ENCODE peak calls at places on chromosome 11, in four cellular contexts. One of them, this sample, is unnamed. For H3K4me1, the result is how much of the 10 kb centered on the place peaks cover.

GRCh38 chr11:86497310-86497709 is 122.6 kb downstream of the CCDC81 start:
- DNase-seq in right cardiac atrium: no peak
- DNase-seq in upper lobe of right lung: no peak
- DNase-seq in uterus: no peak
- DNase-seq in this sample: no peak

GRCh38 chr11:121265586-121265985 is 27.0 kb upstream of the SC5D start:
- DNase-seq in uterus: no peak
- DNase-seq in upper lobe of right lung: no peak
- DNase-seq in right cardiac atrium: no peak
- DNase-seq in this sample: no peak

GRCh38 chr11:42175203-42175602 is 715.8 kb upstream of the LRRC4C start:
- DNase-seq in uterus: no peak
- DNase-seq in right cardiac atrium: no peak
- DNase-seq in upper lobe of right lung: no peak
- DNase-seq in this sample: no peak

GRCh38 chr11:66727883-66728759 is 895 bp downstream of the SPTBN2 start:
- DNase-seq in uterus: no peak
- DNase-seq in upper lobe of right lung: no peak
- DNase-seq in right cardiac atrium: no peak
- DNase-seq in this sample: no peak

GRCh38 chr11:120063686-120064340 is 74.1 kb downstream of the TRIM29 start:
- DNase-seq in uterus: no peak
- DNase-seq in right cardiac atrium: no peak
- DNase-seq in upper lobe of right lung: no peak
- DNase-seq in this sample: no peak

GRCh38 chr11:134098566-134099184 is 29.8 kb downstream of the JAM3 start:
- DNase-seq in right cardiac atrium: no peak
- DNase-seq in upper lobe of right lung: no peak
- DNase-seq in uterus: no peak
- DNase-seq in this sample: no peak

GRCh38 chr11:19352736-19353110 is 112.0 kb upstream of the E2F8 start:
- DNase-seq in uterus: no peak
- DNase-seq in right cardiac atrium: no peak
- DNase-seq in upper lobe of right lung: no peak
- DNase-seq in this sample: no peak

GRCh38 chr11:44445500-44446340 is 119.7 kb upstream of the CD82 start:
- DNase-seq in right cardiac atrium: no peak
- DNase-seq in uterus: no peak
- DNase-seq in upper lobe of right lung: no peak
- DNase-seq in this sample: no peak

GRCh38 chr11:85772700-85773099 is 38.2 kb downstream of the SYTL2 start:
- DNase-seq in upper lobe of right lung: no peak
- DNase-seq in uterus: no peak
- DNase-seq in right cardiac atrium: no peak
- DNase-seq in this sample: no peak

GRCh38 chr11:133984828-133985227 is 28.1 kb upstream of the IGSF9B start:
- DNase-seq in uterus: no peak
- DNase-seq in upper lobe of right lung: no peak
- DNase-seq in right cardiac atrium: no peak
- DNase-seq in this sample: no peak

DNA sequence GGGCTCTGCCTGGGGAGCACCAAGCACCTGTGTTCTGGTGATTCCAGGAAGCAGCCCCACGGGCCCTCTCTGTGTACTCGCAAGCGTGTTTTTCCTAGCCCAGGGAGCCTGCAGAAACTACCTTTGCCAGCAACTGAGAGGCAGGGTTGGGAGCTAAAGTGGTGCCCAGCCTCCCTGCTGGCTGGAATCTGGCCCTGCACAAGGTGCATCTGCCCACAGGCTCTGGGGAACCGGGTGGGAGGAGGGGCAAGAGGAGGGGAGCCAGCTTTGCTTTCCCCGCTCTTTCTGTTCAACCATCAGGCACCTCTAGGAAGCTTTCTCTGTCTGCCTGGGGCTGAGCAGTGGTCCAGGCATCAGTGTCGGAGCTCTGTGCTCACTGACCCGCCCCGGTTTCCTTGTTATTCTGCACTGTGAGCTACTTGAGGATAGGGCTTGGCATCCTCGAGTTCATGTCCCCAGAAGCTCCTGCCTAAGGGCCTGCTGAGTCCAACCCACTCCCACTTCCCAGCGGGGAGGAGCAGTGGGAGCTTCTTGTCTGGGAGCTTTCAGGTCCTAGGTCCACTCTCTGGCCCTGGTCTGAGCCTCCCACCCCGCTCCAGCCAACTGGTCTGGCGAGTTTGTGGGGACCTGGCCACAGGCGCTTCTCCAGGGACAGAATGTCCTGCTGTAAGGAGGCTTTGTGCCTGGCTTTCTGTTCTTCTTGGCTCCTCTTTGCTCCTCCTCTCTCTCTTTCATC is 14.9 kb downstream of the DAGLA start:
- DNase-seq in right cardiac atrium: peak
- DNase-seq in uterus: peak
- DNase-seq in upper lobe of right lung: peak
- DNase-seq in this sample: peak
- H3K4me1 ChIP-seq in right cardiac atrium: under half
- H3K4me1 ChIP-seq in uterus: under half
- H3K4me1 ChIP-seq in upper lobe of right lung: under half
- H3K4me1 ChIP-seq in this sample: under half

DNA sequence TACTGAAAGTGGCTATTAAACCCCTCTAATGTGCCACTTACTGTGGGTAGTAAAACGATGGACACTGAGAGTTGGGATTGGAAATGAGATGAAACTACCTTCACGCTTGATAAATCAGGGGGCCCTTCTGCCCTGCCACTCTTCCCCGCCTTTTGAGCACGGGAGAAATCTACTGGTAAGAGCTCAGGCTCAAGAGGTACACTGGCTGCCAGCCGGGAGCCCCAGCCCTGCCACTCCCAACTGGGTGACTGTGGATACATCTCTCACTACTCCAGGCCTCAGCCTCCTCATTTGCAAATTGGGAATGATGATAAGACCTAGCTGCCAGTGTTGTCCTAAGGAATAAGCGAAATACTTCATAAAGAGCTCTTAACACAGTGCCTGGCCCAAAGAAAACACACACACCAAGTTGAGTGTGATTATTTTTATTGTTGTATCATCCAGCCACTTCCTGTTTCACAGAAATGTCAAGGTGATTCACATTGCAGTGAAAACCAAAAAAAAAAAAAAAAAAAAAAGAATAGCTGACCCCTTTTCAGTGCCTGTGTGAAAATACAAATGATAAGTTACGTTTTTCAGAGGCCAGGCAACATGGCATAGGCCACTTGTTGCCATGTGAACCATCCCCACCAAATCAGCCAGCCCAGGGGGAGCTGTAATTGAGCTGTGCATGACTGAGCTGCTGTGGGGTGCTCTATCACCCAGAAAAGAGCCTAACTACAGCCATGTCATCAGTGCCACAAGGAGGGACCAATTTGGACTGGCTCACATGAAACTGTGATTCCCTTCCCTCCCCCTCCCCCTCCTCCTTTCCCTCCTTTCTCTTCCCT is 4.4 kb upstream of the ZNRD2 start:
- DNase-seq in right cardiac atrium: no peak
- DNase-seq in upper lobe of right lung: no peak
- DNase-seq in uterus: no peak
- DNase-seq in this sample: no peak
- H3K4me1 ChIP-seq in right cardiac atrium: under half
- H3K4me1 ChIP-seq in upper lobe of right lung: under half
- H3K4me1 ChIP-seq in uterus: under half
- H3K4me1 ChIP-seq in this sample: under half

GRCh38 chr11:96061094-96061493 is 137.2 kb upstream of the MTMR2 start:
- DNase-seq in uterus: no peak
- DNase-seq in right cardiac atrium: no peak
- DNase-seq in upper lobe of right lung: no peak
- DNase-seq in this sample: no peak
- H3K4me1 ChIP-seq in uterus: under half
- H3K4me1 ChIP-seq in right cardiac atrium: under half
- H3K4me1 ChIP-seq in upper lobe of right lung: under half
- H3K4me1 ChIP-seq in this sample: under half

GRCh38 chr11:65277878-65278277 is 16.1 kb downstream of the POLA2 start:
- DNase-seq in right cardiac atrium: no peak
- DNase-seq in uterus: no peak
- DNase-seq in upper lobe of right lung: no peak
- DNase-seq in this sample: no peak
- H3K4me1 ChIP-seq in right cardiac atrium: under half
- H3K4me1 ChIP-seq in uterus: under half
- H3K4me1 ChIP-seq in upper lobe of right lung: under half
- H3K4me1 ChIP-seq in this sample: under half

DNA sequence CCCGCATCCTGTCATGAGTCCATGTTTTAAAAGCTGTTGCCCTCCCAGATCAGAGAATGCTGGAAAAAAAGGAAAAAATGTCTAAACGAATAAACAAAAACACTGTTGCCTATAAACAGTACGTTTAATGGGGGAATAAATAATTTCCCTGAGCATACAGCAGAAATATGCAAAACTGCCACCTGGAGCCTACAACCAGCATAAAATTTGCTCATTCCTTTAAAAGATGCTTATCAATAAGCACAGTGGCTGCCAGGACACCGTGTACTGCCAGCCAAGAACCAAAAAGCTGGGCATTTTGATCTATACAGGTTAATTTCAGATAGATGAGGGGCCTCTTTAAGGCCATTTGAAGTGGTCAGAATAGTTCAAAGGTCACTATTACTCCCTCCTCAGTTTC is 5.7 kb upstream of the CPT1A start:
- DNase-seq in right cardiac atrium: no peak
- DNase-seq in upper lobe of right lung: no peak
- DNase-seq in uterus: no peak
- DNase-seq in this sample: no peak
- H3K4me1 ChIP-seq in right cardiac atrium: under half
- H3K4me1 ChIP-seq in upper lobe of right lung: under half
- H3K4me1 ChIP-seq in uterus: under half
- H3K4me1 ChIP-seq in this sample: under half

DNA sequence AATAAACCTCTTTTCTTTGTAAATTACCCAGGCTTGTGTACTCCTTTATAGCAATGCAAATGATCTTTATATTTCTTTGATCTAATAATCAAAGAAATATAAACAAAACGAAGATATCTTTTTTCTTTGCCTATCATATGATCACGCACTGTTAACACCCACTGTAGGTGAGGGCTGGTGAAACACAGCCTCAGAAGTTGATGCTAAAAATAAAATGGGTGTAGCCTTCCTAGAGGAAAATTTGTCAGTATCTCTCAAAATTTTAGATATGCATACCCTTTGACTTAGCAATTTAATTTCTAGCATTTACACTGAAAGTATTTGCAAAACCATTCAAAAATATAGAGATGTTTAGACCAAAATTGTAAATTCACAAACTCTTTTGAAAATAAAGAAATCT is 15.6 kb downstream of the DKK3 start:
- DNase-seq in uterus: no peak
- DNase-seq in upper lobe of right lung: no peak
- DNase-seq in right cardiac atrium: no peak
- DNase-seq in this sample: no peak
- H3K4me1 ChIP-seq in uterus: under half
- H3K4me1 ChIP-seq in upper lobe of right lung: under half
- H3K4me1 ChIP-seq in right cardiac atrium: under half
- H3K4me1 ChIP-seq in this sample: under half